ENCODE peak calls at places on chromosomes 4 and X, in six cellular contexts. M, K, O, N, I and V are unnamed samples.

GRCh38 chr4:5770051-5770450 is 59.0 kb downstream of the EVC start:
- DNase-seq in M (no peak), I (no peak), N (no peak), O (no peak), K (no peak), V (no peak)

GRCh38 chr4:105022811-105023667 is 123.6 kb upstream of the TET2 start:
- DNase-seq in N (no peak), K (no peak), M (peak), O (no peak), I (no peak), V (no peak)

GRCh38 chr4:119170195-119170594 is 34.6 kb downstream of the MYOZ2 start:
- DNase-seq in N (no peak), I (no peak), O (no peak), M (no peak), K (no peak), V (no peak)

GRCh38 chrX:20059467-20060128 is 57.1 kb downstream of the MAP7D2 start:
- DNase-seq in N (no peak), I (no peak), O (no peak), M (no peak), K (no peak), V (no peak)

GRCh38 chr4:103171006-103171405 is 27.1 kb downstream of the CENPE start:
- DNase-seq in O (no peak), K (no peak), N (no peak), M (no peak), I (no peak), V (no peak)

GRCh38 chr4:73127839-73128448 is 58.4 kb upstream of the COX18 start:
- DNase-seq in N (no peak), K (no peak), O (peak), M (no peak), I (no peak), V (no peak)

GRCh38 chrX:82087699-82088098 is 885.8 kb downstream of the SH3BGRL start:
- DNase-seq in N (peak), K (no peak), O (peak), I (no peak), M (peak), V (no peak)

GRCh38 chr4:106362426-106362825 is 6.2 kb downstream of the GIMD1 start:
- DNase-seq in I (no peak), M (no peak), K (no peak), N (no peak), O (no peak), V (no peak)

GRCh38 chr4:177125656-177126055 is 184.0 kb upstream of the NEIL3 start:
- DNase-seq in O (no peak), N (no peak), K (no peak), I (no peak), M (no peak), V (no peak)

GRCh38 chr4:41718907-41719306 is 29.6 kb downstream of the PHOX2B start:
- DNase-seq in M (no peak), N (no peak), I (no peak), O (no peak), K (no peak), V (no peak)

GRCh38 chr4:160956875-160957274 is 1206.9 kb downstream of the FSTL5 start:
- DNase-seq in K (no peak), N (no peak), M (no peak), O (no peak), I (no peak), V (no peak)

GRCh38 chrX:134388161-134389109 is 71.5 kb upstream of the HPRT1 start:
- DNase-seq in N (no peak), K (no peak), I (no peak), M (no peak), O (no peak), V (no peak)

GRCh38 chrX:134431894-134432293 is 28.1 kb upstream of the HPRT1 start:
- DNase-seq in M (no peak), K (no peak), I (peak), O (no peak), N (no peak), V (peak)

GRCh38 chrX:2577844-2578444 is 77.2 kb upstream of the DHRSX start:
- DNase-seq in O (no peak), I (no peak), M (no peak), K (no peak), N (no peak), V (no peak)

GRCh38 chr4:145154573-145154972 is 25.8 kb downstream of the OTUD4 start:
- DNase-seq in M (no peak), K (no peak), N (no peak), O (no peak), I (no peak), V (no peak)

GRCh38 chrX:20224814-20225487 is 41.8 kb downstream of the RPS6KA3 start:
- DNase-seq in N (no peak), K (no peak), I (peak), O (no peak), M (no peak), V (peak)

GRCh38 chr4:13700196-13701140 is 72.9 kb upstream of the BOD1L1 start:
- DNase-seq in O (no peak), M (no peak), N (no peak), K (no peak), I (no peak), V (peak)

GRCh38 chr4:23290656-23291055 is 597.9 kb downstream of the GBA3 start:
- DNase-seq in K (no peak), N (no peak), M (no peak), O (no peak), I (no peak), V (no peak)

GRCh38 chrX:16836371-16836770 is 33.8 kb downstream of the RBBP7 start:
- DNase-seq in O (no peak), K (no peak), I (no peak), N (no peak), M (no peak), V (no peak)

GRCh38 chr4:39568805-39569204 is 41.6 kb upstream of the UGDH start:
- DNase-seq in M (no peak), N (no peak), K (no peak), O (no peak), I (no peak), V (no peak)